ENCODE peak calls at places on chromosomes 2 and 18, in seven cellular contexts. O is K562, I is stomach, S is endothelial cell of umbilical vein, P is suprapubic skin, A is IMR-90, H is Peyer's patch. E is an unnamed sample. For H3K4me1, the result is how much of the 10 kb centered on the place peaks cover.

GRCh38 chr2:53752385-53752784 is 15.2 kb upstream of the CHAC2 start:
- DNase-seq in O (no peak), P (no peak), A (no peak), S (no peak), H (no peak), I (no peak), E (no peak)

GRCh38 chr2:134120160-134120717 is 133.6 kb upstream of the MGAT5 start:
- DNase-seq in P (peak), I (no peak), H (no peak), O (peak), S (peak), A (no peak), E (no peak)

GRCh38 chr2:118527571-118527970 is 319.9 kb downstream of the EN1 start:
- DNase-seq in A (no peak), P (no peak), I (no peak), O (no peak), S (no peak), H (no peak), E (no peak)

GRCh38 chr18:44844486-44844885 is 163.8 kb downstream of the SETBP1 start:
- DNase-seq in A (no peak), I (no peak), P (no peak), O (no peak), H (no peak), S (no peak), E (no peak)

GRCh38 chr2:236449167-236449586 is 120.4 kb upstream of the ACKR3 start:
- DNase-seq in A (no peak), I (peak), P (no peak), H (no peak), O (no peak), S (no peak), E (no peak)

GRCh38 chr2:160368988-160369935 is 124.3 kb downstream of the RBMS1 start:
- DNase-seq in O (no peak), S (no peak), I (no peak), P (no peak), A (peak), H (no peak), E (no peak)

GRCh38 chr2:23513881-23514793 is 129.2 kb downstream of the KLHL29 start:
- DNase-seq in O (no peak), A (no peak), H (no peak), P (no peak), S (no peak), I (no peak), E (no peak)

GRCh38 chr2:112824701-112825099 is 11.9 kb downstream of the IL1B start:
- DNase-seq in I (no peak), P (no peak), S (no peak), A (no peak), H (no peak), O (no peak), E (no peak)

GRCh38 chr18:45353530-45353929 is 261.7 kb upstream of the SLC14A2 start:
- DNase-seq in A (no peak), I (no peak), S (no peak), P (no peak), H (no peak), O (no peak), E (no peak)

GRCh38 chr2:5175231-5175630 is 517.0 kb upstream of the SOX11 start:
- DNase-seq in A (no peak), H (no peak), S (no peak), O (no peak), I (no peak), P (no peak), E (no peak)

GRCh38 chr2:178280261-178280852 is 86.0 kb downstream of the OSBPL6 start:
- DNase-seq in O (peak), A (peak), S (peak), I (no peak), H (no peak), P (no peak), E (peak)

GRCh38 chr2:150282821-150283309 is 204.6 kb downstream of the RND3 start:
- DNase-seq in P (no peak), A (peak), S (no peak), I (no peak), H (no peak), O (no peak), E (peak)

GRCh38 chr18:63131106-63131943 is 188.2 kb downstream of the BCL2 start:
- DNase-seq in H (no peak), I (no peak), O (peak), A (peak), P (no peak), S (peak), E (peak)

GRCh38 chr18:77032121-77032758 is 100.3 kb downstream of the MBP start:
- DNase-seq in I (no peak), A (no peak), O (no peak), H (no peak), P (no peak), S (no peak), E (no peak)

GRCh38 chr2:16664052-16664731 is 1.4 kb downstream of the CYRIA start:
- DNase-seq in S (peak), A (peak), O (no peak), H (no peak), I (no peak), P (no peak), E (no peak)

GRCh38 chr18:9103488-9103887 is 989 bp downstream of the NDUFV2 start:
- DNase-seq in A (peak), O (no peak), S (peak), H (no peak), P (no peak), I (no peak), E (no peak)

GRCh38 chr2:148642891-148643416 is 1.6 kb upstream of the EPC2 start:
- DNase-seq in O (peak), A (no peak), P (no peak), I (no peak), H (no peak), S (peak), E (peak)

GRCh38 chr18:40949138-40949949 is 1005.7 kb upstream of the PIK3C3 start:
- DNase-seq in I (no peak), S (no peak), P (no peak), A (no peak), O (no peak), H (no peak), E (no peak)

GRCh38 chr2:33107690-33108482 is 161.1 kb downstream of the LTBP1 start:
- DNase-seq in S (no peak), P (no peak), A (peak), I (no peak), H (no peak), O (no peak), E (no peak)

GRCh38 chr2:99879481-99879880 is 262.9 kb downstream of the AFF3 start:
- DNase-seq in P (no peak), H (no peak), O (no peak), I (no peak), S (peak), A (peak), E (no peak)

GRCh38 chr2:79723830-79724229 is 211.0 kb downstream of the CTNNA2 start:
- DNase-seq in P (no peak), H (no peak), I (no peak), S (no peak), O (no peak), A (peak), E (no peak)

GRCh38 chr2:175976758-175977157 is 25.3 kb downstream of the LNPK start:
- DNase-seq in H (no peak), I (no peak), O (no peak), S (no peak), A (peak), P (no peak), E (no peak)

GRCh38 chr2:65762068-65762467 is 329.7 kb upstream of the SPRED2 start:
- DNase-seq in O (no peak), I (no peak), S (no peak), P (no peak), H (no peak), A (no peak), E (no peak)

GRCh38 chr2:8583400-8584173 is 98.3 kb upstream of the ID2 start:
- DNase-seq in S (peak), O (peak), A (peak), P (peak), H (peak), I (peak), E (peak)

GRCh38 chr2:190627881-190628412 is 20.9 kb upstream of the NAB1 start:
- DNase-seq in H (peak), P (no peak), S (peak), O (no peak), A (no peak), I (no peak), E (no peak)

GRCh38 chr2:39431592-39432316 is 5.3 kb downstream of the MAP4K3 start:
- DNase-seq in O (no peak), P (no peak), S (no peak), A (peak), I (no peak), H (no peak), E (peak)

GRCh38 chr2:72142743-72143440 is 4.8 kb downstream of the CYP26B1 start:
- DNase-seq in O (no peak), H (peak), I (peak), A (peak), S (peak), P (peak), E (peak)

GRCh38 chr2:136246086-136246669 is 128.2 kb upstream of the CXCR4 start:
- DNase-seq in P (no peak), H (no peak), A (peak), S (peak), O (no peak), I (peak), E (no peak)

GRCh38 chr18:43935051-43935412 is 657.7 kb upstream of the SYT4 start:
- DNase-seq in S (peak), I (no peak), H (no peak), O (no peak), A (peak), P (no peak), E (no peak)

DNA sequence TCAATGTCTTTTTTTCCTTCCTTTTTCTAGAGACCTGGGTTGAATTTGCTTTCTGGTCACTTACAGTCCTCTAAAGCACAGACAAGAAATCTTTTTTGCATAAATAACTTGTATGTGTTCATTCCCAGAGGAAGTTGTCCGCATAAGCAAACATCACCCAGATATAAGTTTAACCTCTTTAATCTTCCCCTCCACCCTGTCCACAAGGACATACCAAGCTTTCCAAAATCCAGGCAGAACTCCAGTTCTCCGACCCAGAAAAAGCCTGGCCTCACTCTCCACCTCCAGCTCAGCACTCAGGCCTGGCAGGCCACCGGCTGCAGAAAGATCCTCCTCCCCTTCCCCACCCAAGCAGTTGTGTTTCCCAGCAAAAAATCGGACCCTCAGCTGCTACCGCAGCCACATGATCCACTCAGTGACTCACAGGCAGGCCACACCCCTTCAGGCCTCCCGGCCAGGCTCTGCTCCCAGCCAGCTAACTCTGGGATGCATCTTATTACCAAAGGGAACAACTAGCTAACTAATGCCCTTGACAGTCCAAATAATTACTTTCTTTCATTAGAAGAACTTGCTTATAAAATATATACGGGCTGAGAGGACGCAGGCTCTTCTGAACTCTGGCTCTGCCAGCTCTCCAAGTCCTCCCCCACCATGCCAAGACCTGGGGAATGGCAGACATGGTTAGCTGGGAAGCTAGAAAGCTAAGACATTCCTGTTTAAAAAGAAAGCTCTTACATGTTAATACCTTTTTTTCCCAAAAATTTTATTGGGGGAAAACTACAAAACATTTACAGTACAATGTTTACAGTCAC is 4.5 kb downstream of the ZFP36L2 start:
- DNase-seq in S (peak), O (peak), H (peak), P (peak), A (peak), I (peak), E (peak)
- TF ChIP-seq POLR2A in S (peak), O (peak), H (peak), P (no peak), A (peak), I (peak), E (peak)

DNA sequence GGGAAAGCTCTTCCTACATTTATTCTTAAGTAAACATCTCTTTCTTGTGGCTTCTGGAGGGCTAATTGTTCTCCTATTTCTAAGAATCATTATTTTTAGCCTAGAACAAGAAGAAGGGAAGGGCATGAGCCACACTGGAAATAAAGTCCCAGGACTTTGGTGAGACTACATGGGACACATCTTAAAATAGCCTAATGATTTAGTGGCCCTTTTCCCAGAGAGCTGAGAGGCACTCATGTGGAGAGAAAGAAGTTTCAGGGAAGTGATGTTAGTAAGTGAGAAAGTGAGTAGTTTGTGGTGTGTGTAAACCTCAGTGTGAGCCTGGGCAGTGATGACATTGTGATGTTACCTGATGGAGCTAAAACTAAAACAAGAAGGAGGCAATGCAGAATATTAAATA is 14.6 kb downstream of the ITGA4 start:
- DNase-seq in H (no peak), I (no peak), P (no peak), S (no peak), O (no peak), A (no peak), E (no peak)
- H3K4me1 ChIP-seq in H (under half), I (under half), P (under half), S (under half), O (under half), A (under half), E (under half)

GRCh38 chr2:162265666-162266467 is 22.6 kb upstream of the FAP start:
- DNase-seq in H (no peak), P (no peak), A (no peak), O (no peak), S (no peak), I (no peak), E (no peak)

GRCh38 chr2:162261032-162261945 is 18.0 kb upstream of the FAP start:
- DNase-seq in I (peak), A (peak), S (peak), P (peak), O (no peak), H (no peak), E (no peak)

DNA sequence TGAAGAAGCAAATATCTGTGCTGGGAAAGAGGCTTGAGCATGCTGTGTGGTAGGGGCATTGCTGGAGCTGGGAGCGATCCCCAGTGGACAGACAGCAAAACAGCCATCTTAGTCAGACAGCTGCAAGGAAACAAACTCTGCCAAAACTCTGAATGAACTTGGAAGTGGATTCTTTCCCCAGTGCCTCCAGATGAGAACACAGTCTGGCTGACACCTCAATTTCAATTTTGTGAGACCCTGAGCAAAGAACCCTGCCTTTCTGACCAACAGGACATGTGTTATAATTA is 23.2 kb upstream of the FAP start:
- DNase-seq in H (no peak), S (no peak), A (no peak), I (no peak), O (no peak), P (no peak), E (no peak)
- TF ChIP-seq POLR2A in H (no peak), S (no peak), A (no peak), I (no peak), O (no peak), P (no peak), E (no peak)

DNA sequence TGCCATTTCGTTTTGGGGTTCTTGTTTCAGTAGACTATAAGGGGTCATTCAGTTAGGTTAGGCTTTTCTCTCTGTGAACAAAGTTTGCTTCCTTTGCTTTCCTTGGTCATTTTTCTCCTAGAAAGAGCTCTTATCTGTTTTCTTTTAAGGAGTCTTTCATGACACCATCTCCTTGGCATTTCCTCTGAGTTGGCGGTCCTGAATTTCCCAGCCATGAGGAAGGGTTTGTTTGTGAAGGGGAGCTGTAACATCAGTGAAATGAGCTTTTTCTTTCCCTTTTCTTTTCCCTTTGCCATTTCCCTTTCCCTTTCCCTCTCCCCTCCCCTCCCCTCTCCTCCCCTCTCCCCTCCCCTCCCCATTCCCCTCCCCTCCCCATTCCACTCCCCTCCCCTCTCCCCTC is 61.7 kb downstream of the MAP4K4 start:
- DNase-seq in H (no peak), S (peak), P (no peak), I (no peak), O (no peak), A (peak), E (no peak)
- H3K4me1 ChIP-seq in H (under half), S (under half), P (under half), I (half or more), O (under half), A (under half), E (under half)

DNA sequence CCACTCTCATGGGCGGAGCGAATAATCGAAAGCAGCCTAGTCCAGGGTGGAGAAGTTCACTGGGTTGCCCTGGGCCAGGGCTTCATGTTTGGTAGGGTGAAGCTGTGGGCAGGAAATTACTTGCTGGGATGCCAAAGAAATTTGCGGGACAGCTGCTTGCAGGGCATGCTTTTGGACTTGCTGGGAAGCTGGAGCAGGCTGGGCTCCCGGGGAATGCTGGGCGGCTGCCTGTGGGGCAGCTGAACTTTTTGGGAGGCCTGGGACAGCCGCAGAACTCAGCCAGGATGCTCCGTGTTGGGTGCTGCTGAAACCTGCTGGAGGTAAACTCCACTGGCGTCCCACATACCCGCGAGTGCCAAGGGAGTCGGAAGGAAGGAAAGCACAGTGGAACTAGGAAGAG is 31.9 kb downstream of the ASB1 start:
- DNase-seq in P (no peak), I (no peak), O (no peak), H (no peak), S (no peak), A (no peak), E (no peak)
- TF ChIP-seq POLR2A in P (no peak), I (no peak), O (no peak), H (no peak), S (no peak), A (no peak), E (no peak)

DNA sequence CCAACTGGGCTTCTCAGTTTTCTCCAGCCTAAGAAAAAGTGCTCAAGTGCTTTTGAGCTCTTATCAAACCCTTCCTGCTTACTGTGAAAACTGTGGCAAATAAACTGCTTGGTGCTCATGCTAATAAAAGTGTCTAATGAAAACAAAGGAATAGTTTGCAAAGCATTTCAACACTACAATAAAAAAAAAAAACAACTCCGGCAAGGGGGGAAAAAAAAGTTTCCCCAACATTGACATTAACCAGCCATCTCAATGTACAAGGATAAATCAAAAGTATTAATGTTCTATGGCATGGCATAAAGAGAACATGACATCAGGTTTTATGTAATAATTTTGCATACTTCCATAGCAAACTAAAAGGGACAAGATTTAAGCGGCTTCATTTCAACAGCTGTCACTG is 14.7 kb upstream of the STPG4 start:
- DNase-seq in S (no peak), H (no peak), P (no peak), O (no peak), A (no peak), I (no peak), E (no peak)
- H3K4me1 ChIP-seq in S (under half), H (under half), P (half or more), O (under half), A (under half), I (half or more), E (under half)